ENCODE peak calls at places on chromosome 17, in nine cellular contexts. R is mammary epithelial cell, S is GM13976, O is GM06990, F is A549, J is stomach, B is tibial nerve, U is AG10803, M is RWPE1. Z is an unnamed sample.

GRCh38 chr17:1047177-1047885 is 50.4 kb downstream of the TIMM22 start:
- DNase-seq in R (no peak), S (no peak), O (no peak), F (no peak), J (no peak), B (no peak), U (no peak), M (no peak), Z (no peak)

GRCh38 chr17:82396601-82397435 is 21.3 kb upstream of the HEXD start:
- DNase-seq in R (no peak), S (no peak), O (no peak), F (no peak), J (no peak), B (peak; percentile 57), U (peak; percentile 99), M (no peak), Z (no peak)

GRCh38 chr17:68196394-68197090 is 51.3 kb upstream of the AMZ2 start:
- DNase-seq in R (no peak), S (no peak), O (no peak), F (no peak), J (no peak), B (no peak), U (no peak), M (no peak), Z (no peak)

GRCh38 chr17:42850964-42851363 is at the start of gene AOC3:
- DNase-seq in R (no peak), S (no peak), O (no peak), F (no peak), J (no peak), B (no peak), U (no peak), M (no peak), Z (no peak)

GRCh38 chr17:49861150-49861884 is 13.4 kb upstream of the TAC4 start:
- DNase-seq in R (peak; percentile 24), S (peak; percentile 85), O (no peak), F (peak; percentile 82), J (no peak), B (no peak), U (peak; percentile 31), M (peak; percentile 89), Z (peak; percentile 86)

GRCh38 chr17:58344047-58344790 is 7.8 kb downstream of the SUPT4H1 start:
- DNase-seq in R (no peak), S (peak; percentile 77), O (peak; percentile 85), F (no peak), J (peak; percentile 53), B (no peak), U (no peak), M (no peak), Z (peak; percentile 78)

GRCh38 chr17:79843917-79844815 is 4.9 kb upstream of the CBX4 start:
- DNase-seq in R (peak; percentile 16), S (peak; percentile 58), O (no peak), F (peak; percentile 73), J (peak; percentile 70), B (no peak), U (peak; percentile 73), M (no peak), Z (peak; percentile 56)

GRCh38 chr17:77645441-77646430 is 312.8 kb upstream of the TNRC6C start:
- DNase-seq in R (no peak), S (no peak), O (no peak), F (no peak), J (no peak), B (no peak), U (peak; percentile 44), M (no peak), Z (no peak)

GRCh38 chr17:67229109-67229991 is 15.6 kb downstream of the HELZ start:
- DNase-seq in R (no peak), S (no peak), O (no peak), F (no peak), J (no peak), B (no peak), U (no peak), M (no peak), Z (no peak)

GRCh38 chr17:10292057-10292931 is 80.5 kb downstream of the MYH13 start:
- DNase-seq in R (peak; percentile 12), S (peak; percentile 50), O (no peak), F (no peak), J (no peak), B (no peak), U (peak; percentile 91), M (peak; percentile 96), Z (peak; percentile 38)

GRCh38 chr17:43545383-43545632 is 832 bp downstream of the ETV4 start:
- DNase-seq in R (no peak), S (no peak), O (no peak), F (peak; percentile 87), J (peak; percentile 28), B (no peak), U (no peak), M (no peak), Z (peak; percentile 75)

GRCh38 chr17:81154961-81155360 is 10.3 kb upstream of the PVALEF start:
- DNase-seq in R (no peak), S (no peak), O (no peak), F (no peak), J (no peak), B (no peak), U (no peak), M (no peak), Z (no peak)

DNA sequence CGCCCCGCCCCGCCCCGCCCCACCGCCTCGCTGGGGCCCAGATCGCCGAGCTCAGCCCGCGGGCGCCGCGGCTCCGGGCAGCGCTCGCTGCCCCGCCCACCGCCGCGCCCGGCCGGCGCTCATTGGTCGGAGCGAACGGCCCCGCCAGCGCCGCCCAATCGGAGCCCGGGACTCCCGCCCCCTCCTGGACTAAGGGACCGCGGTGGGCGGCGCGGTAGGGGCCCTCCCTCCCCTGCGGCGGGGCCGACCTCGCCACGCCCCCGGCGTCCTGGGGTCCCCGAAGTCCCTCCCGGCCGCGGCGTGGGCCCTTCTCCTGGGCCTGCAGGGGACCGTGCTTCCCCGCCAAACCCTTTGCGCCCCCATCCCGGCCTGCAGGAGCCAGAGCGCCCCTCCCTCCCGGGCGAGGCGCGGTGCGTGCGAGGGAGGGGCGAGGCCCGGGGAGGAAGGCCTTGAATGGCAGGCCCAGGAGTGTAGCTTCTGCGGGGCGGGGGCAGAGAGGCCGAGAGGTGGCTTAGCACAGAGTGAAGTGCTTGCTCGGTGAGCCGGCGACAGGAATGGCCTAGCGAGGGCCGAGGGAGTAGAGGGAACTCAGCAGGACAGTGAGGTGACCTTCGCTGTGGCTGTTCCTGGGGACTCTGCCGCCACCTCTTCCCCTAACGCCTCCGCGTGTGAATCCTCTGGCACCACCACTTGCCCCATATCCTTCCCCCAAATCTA is at the start of gene CAMKK1:
- DNase-seq in R (peak; percentile 65), S (peak; percentile 99), O (peak; percentile 90), F (peak; percentile 98), J (peak; percentile 91), B (peak; percentile 61), U (peak; percentile 72), M (peak; percentile 96), Z (peak; percentile 100)
- TF ChIP-seq CTCF in R (no peak), S (no peak), O (no peak), F (no peak), J (no peak), B (no peak), U (no peak), M (no peak), Z (no peak)

GRCh38 chr17:27384721-27385120 is 71.5 kb upstream of the KSR1 start:
- DNase-seq in R (peak; percentile 12), S (no peak), O (no peak), F (no peak), J (no peak), B (no peak), U (peak; percentile 26), M (no peak), Z (no peak)

GRCh38 chr17:27382025-27382424 is 74.2 kb upstream of the KSR1 start:
- DNase-seq in R (no peak), S (no peak), O (no peak), F (no peak), J (no peak), B (no peak), U (no peak), M (no peak), Z (no peak)

GRCh38 chr17:27385626-27386025 is 70.6 kb upstream of the KSR1 start:
- DNase-seq in R (no peak), S (no peak), O (no peak), F (no peak), J (no peak), B (no peak), U (no peak), M (no peak), Z (no peak)

GRCh38 chr17:27386206-27387075 is 69.8 kb upstream of the KSR1 start:
- DNase-seq in R (no peak), S (no peak), O (no peak), F (no peak), J (no peak), B (no peak), U (no peak), M (no peak), Z (no peak)

DNA sequence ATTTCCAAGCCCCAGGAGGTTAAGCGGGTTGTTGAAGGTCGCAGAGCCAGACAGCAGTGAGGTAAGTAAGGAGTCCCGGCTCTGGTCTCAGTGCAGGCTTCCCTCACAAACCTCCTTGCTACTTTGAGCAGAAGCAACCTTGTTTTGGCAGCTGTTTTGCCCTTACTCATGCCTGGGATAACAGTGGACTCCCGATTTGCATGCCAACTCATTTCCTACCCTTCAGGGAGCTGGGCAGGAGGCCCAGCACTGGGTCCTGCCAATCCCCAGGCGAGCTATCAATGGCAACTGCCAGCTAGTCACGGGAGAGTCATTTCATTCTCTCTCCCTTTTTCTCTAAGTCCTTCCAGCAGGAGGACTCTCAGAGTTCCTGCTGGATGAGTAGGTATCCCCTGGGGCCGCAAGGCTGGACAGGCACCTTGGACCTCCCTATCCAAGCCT is 72.0 kb upstream of the KSR1 start:
- DNase-seq in R (peak; percentile 97), S (no peak), O (no peak), F (peak; percentile 44), J (peak; percentile 63), B (no peak), U (peak; percentile 97), M (peak; percentile 91), Z (no peak)
- TF ChIP-seq CTCF in R (no peak), S (no peak), O (no peak), F (no peak), J (no peak), B (no peak), U (no peak), M (no peak), Z (no peak)

DNA sequence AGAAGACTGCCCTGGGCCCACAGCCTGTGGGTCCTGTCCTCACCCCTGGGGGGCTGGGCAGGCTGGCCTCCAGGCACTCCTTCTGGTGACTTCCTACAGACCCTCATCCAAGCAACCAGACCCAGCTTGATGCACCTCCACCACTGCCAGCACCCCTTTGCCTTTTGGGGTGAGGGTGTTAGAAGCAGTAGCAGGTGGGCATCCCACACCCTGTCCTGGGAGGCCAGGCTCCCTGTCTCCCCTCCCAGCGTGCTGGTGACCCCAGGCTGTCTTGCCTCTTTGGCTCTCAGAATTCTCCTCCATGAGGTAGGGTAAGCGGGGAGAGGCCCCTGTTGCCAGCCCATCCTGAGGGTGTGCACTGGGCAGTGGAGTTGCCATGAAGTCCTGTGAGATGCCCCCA is 33.4 kb downstream of the B9D1 start:
- DNase-seq in R (no peak), S (no peak), O (no peak), F (no peak), J (no peak), B (no peak), U (no peak), M (no peak), Z (no peak)
- TF ChIP-seq CTCF in R (no peak), S (no peak), O (no peak), F (no peak), J (no peak), B (no peak), U (no peak), M (no peak), Z (no peak)

DNA sequence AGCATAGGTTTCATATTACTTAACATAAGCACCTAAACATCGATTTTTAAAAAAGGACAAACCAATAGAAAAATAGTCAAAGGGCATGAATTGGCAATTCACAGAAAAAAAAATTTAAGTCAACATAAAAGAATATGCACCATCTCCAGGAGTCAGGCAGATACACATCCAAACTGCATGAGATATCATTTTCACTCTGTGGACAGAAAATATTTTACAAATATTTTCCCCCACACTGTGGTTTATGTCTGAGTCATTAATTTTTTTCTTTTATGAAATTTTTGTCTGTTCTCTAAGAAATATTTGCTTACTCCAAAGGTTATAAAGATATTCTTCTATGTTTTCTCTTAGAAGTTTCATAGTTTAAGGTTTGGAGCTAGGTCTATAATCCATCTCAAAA is 74.4 kb upstream of the DNAH17 start:
- DNase-seq in R (peak; percentile 12), S (no peak), O (no peak), F (no peak), J (no peak), B (no peak), U (no peak), M (no peak), Z (no peak)
- TF ChIP-seq CTCF in R (no peak), S (no peak), O (no peak), F (no peak), J (no peak), B (no peak), U (no peak), M (no peak), Z (no peak)